ENCODE peak calls at places on chromosomes 2 and 18, in four cellular contexts. U is memory B cell; F is NCI-H1092 treated with DMSO at 0.1 percent for 48 hours; S is activated CD4-positive, alpha-beta T cell treated with anti-CD3 and anti-CD28 coated beads, Interleukin-2, amount 50 U/mL, for 1 hour. M is an unnamed sample.

GRCh38 chr2:85780316-85781092 is 26.7 kb downstream of the ATOH8 start:
- DNase-seq in U (no peak), F (no peak), S (no peak), M (no peak)

GRCh38 chr18:77021075-77021474 is 111.5 kb downstream of the MBP start:
- DNase-seq in U (no peak), F (no peak), S (no peak), M (no peak)

GRCh38 chr2:164934790-164935466 is 20.4 kb downstream of the SLC38A11 start:
- DNase-seq in U (no peak), F (peak; percentile 92), S (no peak), M (no peak)

GRCh38 chr2:2271471-2271941 is 59.6 kb downstream of the MYT1L start:
- DNase-seq in U (no peak), F (peak; percentile 2), S (no peak), M (no peak)

GRCh38 chr18:34771958-34772357 is 61.9 kb downstream of the DTNA start:
- DNase-seq in U (no peak), F (no peak), S (no peak), M (no peak)

GRCh38 chr2:70551156-70551555 is 2.5 kb downstream of the TGFA start:
- DNase-seq in U (no peak), F (no peak), S (no peak), M (no peak)

GRCh38 chr18:50104421-50104820 is 90.5 kb downstream of the MYO5B start:
- DNase-seq in U (no peak), F (no peak), S (no peak), M (no peak)

GRCh38 chr2:19801367-19802087 is 100.3 kb downstream of the TTC32 start:
- DNase-seq in U (no peak), F (no peak), S (no peak), M (no peak)

GRCh38 chr2:222315443-222316121 is 16.8 kb upstream of the PAX3 start:
- DNase-seq in U (no peak), F (no peak), S (no peak), M (no peak)

GRCh38 chr18:58997811-58998337 is 133.2 kb downstream of the ZNF532 start:
- DNase-seq in U (no peak), F (no peak), S (no peak), M (no peak)

GRCh38 chr18:61851279-61851678 is 41.5 kb downstream of the RNF152 start:
- DNase-seq in U (no peak), F (no peak), S (no peak), M (no peak)

GRCh38 chr2:96715658-96716057 is 24.2 kb downstream of the LMAN2L start:
- DNase-seq in U (no peak), F (no peak), S (no peak), M (no peak)

M was measured in GM12891.